ENCODE peak calls at places on chromosome 2, in eight cellular contexts. One of them, this sample, is unnamed.

GRCh38 chr2:238716585-238716984 is 131.3 kb upstream of the TWIST2 start:
- DNase-seq in brain microvascular endothelial cell: no peak
- DNase-seq in astrocyte of the spinal cord: no peak
- DNase-seq in fibroblast of lung: no peak
- DNase-seq in AG08396: no peak
- DNase-seq in HTR-8/SVneo: no peak
- DNase-seq in activated naive CD8-positive, alpha-beta T cell treated with anti-CD3 and anti-CD28 coated beads for 36 hours: no peak
- DNase-seq in GM04504: no peak
- DNase-seq in this sample: no peak

GRCh38 chr2:217903859-217904613 is 98.8 kb downstream of the TNS1 start:
- DNase-seq in brain microvascular endothelial cell: peak
- DNase-seq in astrocyte of the spinal cord: peak
- DNase-seq in fibroblast of lung: peak
- DNase-seq in AG08396: peak
- DNase-seq in HTR-8/SVneo: no peak
- DNase-seq in activated naive CD8-positive, alpha-beta T cell treated with anti-CD3 and anti-CD28 coated beads for 36 hours: no peak
- DNase-seq in GM04504: no peak
- DNase-seq in this sample: no peak

GRCh38 chr2:225196579-225196978 is 154.3 kb upstream of the DOCK10 start:
- DNase-seq in brain microvascular endothelial cell: no peak
- DNase-seq in astrocyte of the spinal cord: peak
- DNase-seq in fibroblast of lung: peak
- DNase-seq in AG08396: no peak
- DNase-seq in HTR-8/SVneo: no peak
- DNase-seq in activated naive CD8-positive, alpha-beta T cell treated with anti-CD3 and anti-CD28 coated beads for 36 hours: no peak
- DNase-seq in GM04504: no peak
- DNase-seq in this sample: no peak

GRCh38 chr2:223459328-223459939 is 142.7 kb downstream of the SCG2 start:
- DNase-seq in brain microvascular endothelial cell: no peak
- DNase-seq in astrocyte of the spinal cord: peak
- DNase-seq in fibroblast of lung: peak
- DNase-seq in AG08396: no peak
- DNase-seq in HTR-8/SVneo: peak
- DNase-seq in activated naive CD8-positive, alpha-beta T cell treated with anti-CD3 and anti-CD28 coated beads for 36 hours: no peak
- DNase-seq in GM04504: no peak
- DNase-seq in this sample: no peak

GRCh38 chr2:159921752-159922404 is 123.9 kb upstream of the CD302 start:
- DNase-seq in brain microvascular endothelial cell: peak
- DNase-seq in astrocyte of the spinal cord: peak
- DNase-seq in fibroblast of lung: peak
- DNase-seq in AG08396: peak
- DNase-seq in HTR-8/SVneo: peak
- DNase-seq in activated naive CD8-positive, alpha-beta T cell treated with anti-CD3 and anti-CD28 coated beads for 36 hours: peak
- DNase-seq in GM04504: no peak
- DNase-seq in this sample: peak

GRCh38 chr2:100161940-100162620 is 19.7 kb upstream of the AFF3 start:
- DNase-seq in brain microvascular endothelial cell: no peak
- DNase-seq in astrocyte of the spinal cord: no peak
- DNase-seq in fibroblast of lung: no peak
- DNase-seq in AG08396: no peak
- DNase-seq in HTR-8/SVneo: no peak
- DNase-seq in activated naive CD8-positive, alpha-beta T cell treated with anti-CD3 and anti-CD28 coated beads for 36 hours: no peak
- DNase-seq in GM04504: no peak
- DNase-seq in this sample: no peak

GRCh38 chr2:236971131-236971850 is 114.4 kb upstream of the COPS8 start:
- DNase-seq in brain microvascular endothelial cell: no peak
- DNase-seq in astrocyte of the spinal cord: no peak
- DNase-seq in fibroblast of lung: no peak
- DNase-seq in AG08396: no peak
- DNase-seq in HTR-8/SVneo: no peak
- DNase-seq in activated naive CD8-positive, alpha-beta T cell treated with anti-CD3 and anti-CD28 coated beads for 36 hours: no peak
- DNase-seq in GM04504: no peak
- DNase-seq in this sample: no peak

GRCh38 chr2:215190588-215190987 is 52.2 kb upstream of the ABCA12 start:
- DNase-seq in brain microvascular endothelial cell: no peak
- DNase-seq in astrocyte of the spinal cord: no peak
- DNase-seq in fibroblast of lung: no peak
- DNase-seq in AG08396: no peak
- DNase-seq in HTR-8/SVneo: no peak
- DNase-seq in activated naive CD8-positive, alpha-beta T cell treated with anti-CD3 and anti-CD28 coated beads for 36 hours: no peak
- DNase-seq in GM04504: no peak
- DNase-seq in this sample: no peak

GRCh38 chr2:8721410-8721809 is 39.6 kb downstream of the ID2 start:
- DNase-seq in brain microvascular endothelial cell: no peak
- DNase-seq in astrocyte of the spinal cord: no peak
- DNase-seq in fibroblast of lung: no peak
- DNase-seq in AG08396: no peak
- DNase-seq in HTR-8/SVneo: no peak
- DNase-seq in activated naive CD8-positive, alpha-beta T cell treated with anti-CD3 and anti-CD28 coated beads for 36 hours: no peak
- DNase-seq in GM04504: no peak
- DNase-seq in this sample: no peak

GRCh38 chr2:50953021-50953420 is 78.9 kb downstream of the NRXN1 start:
- DNase-seq in brain microvascular endothelial cell: no peak
- DNase-seq in astrocyte of the spinal cord: peak
- DNase-seq in fibroblast of lung: peak
- DNase-seq in AG08396: no peak
- DNase-seq in HTR-8/SVneo: peak
- DNase-seq in activated naive CD8-positive, alpha-beta T cell treated with anti-CD3 and anti-CD28 coated beads for 36 hours: no peak
- DNase-seq in GM04504: no peak
- DNase-seq in this sample: no peak

GRCh38 chr2:221001377-221001776 is 570.7 kb downstream of the EPHA4 start:
- DNase-seq in brain microvascular endothelial cell: no peak
- DNase-seq in astrocyte of the spinal cord: no peak
- DNase-seq in fibroblast of lung: no peak
- DNase-seq in AG08396: no peak
- DNase-seq in HTR-8/SVneo: no peak
- DNase-seq in activated naive CD8-positive, alpha-beta T cell treated with anti-CD3 and anti-CD28 coated beads for 36 hours: no peak
- DNase-seq in GM04504: no peak
- DNase-seq in this sample: no peak

GRCh38 chr2:205411558-205411957 is 270.7 kb upstream of the NRP2 start:
- DNase-seq in brain microvascular endothelial cell: no peak
- DNase-seq in astrocyte of the spinal cord: no peak
- DNase-seq in fibroblast of lung: no peak
- DNase-seq in AG08396: no peak
- DNase-seq in HTR-8/SVneo: no peak
- DNase-seq in activated naive CD8-positive, alpha-beta T cell treated with anti-CD3 and anti-CD28 coated beads for 36 hours: no peak
- DNase-seq in GM04504: no peak
- DNase-seq in this sample: no peak

GRCh38 chr2:85503168-85503610 is 35.8 kb upstream of the MAT2A start:
- DNase-seq in brain microvascular endothelial cell: no peak
- DNase-seq in astrocyte of the spinal cord: no peak
- DNase-seq in fibroblast of lung: no peak
- DNase-seq in AG08396: no peak
- DNase-seq in HTR-8/SVneo: no peak
- DNase-seq in activated naive CD8-positive, alpha-beta T cell treated with anti-CD3 and anti-CD28 coated beads for 36 hours: no peak
- DNase-seq in GM04504: no peak
- DNase-seq in this sample: no peak

GRCh38 chr2:150409196-150409595 is 78.3 kb downstream of the RND3 start:
- DNase-seq in brain microvascular endothelial cell: peak
- DNase-seq in astrocyte of the spinal cord: peak
- DNase-seq in fibroblast of lung: no peak
- DNase-seq in AG08396: no peak
- DNase-seq in HTR-8/SVneo: no peak
- DNase-seq in activated naive CD8-positive, alpha-beta T cell treated with anti-CD3 and anti-CD28 coated beads for 36 hours: no peak
- DNase-seq in GM04504: no peak
- DNase-seq in this sample: no peak

GRCh38 chr2:168997113-168997512 is 34.0 kb downstream of the ABCB11 start:
- DNase-seq in brain microvascular endothelial cell: no peak
- DNase-seq in astrocyte of the spinal cord: peak
- DNase-seq in fibroblast of lung: peak
- DNase-seq in AG08396: no peak
- DNase-seq in HTR-8/SVneo: no peak
- DNase-seq in activated naive CD8-positive, alpha-beta T cell treated with anti-CD3 and anti-CD28 coated beads for 36 hours: no peak
- DNase-seq in GM04504: no peak
- DNase-seq in this sample: no peak

GRCh38 chr2:200253631-200254030 is 52.9 kb upstream of the SPATS2L start:
- DNase-seq in brain microvascular endothelial cell: peak
- DNase-seq in astrocyte of the spinal cord: no peak
- DNase-seq in fibroblast of lung: peak
- DNase-seq in AG08396: peak
- DNase-seq in HTR-8/SVneo: no peak
- DNase-seq in activated naive CD8-positive, alpha-beta T cell treated with anti-CD3 and anti-CD28 coated beads for 36 hours: no peak
- DNase-seq in GM04504: no peak
- DNase-seq in this sample: no peak

GRCh38 chr2:170509460-170510193 is 205.5 kb upstream of the SP5 start:
- DNase-seq in brain microvascular endothelial cell: no peak
- DNase-seq in astrocyte of the spinal cord: peak
- DNase-seq in fibroblast of lung: no peak
- DNase-seq in AG08396: no peak
- DNase-seq in HTR-8/SVneo: no peak
- DNase-seq in activated naive CD8-positive, alpha-beta T cell treated with anti-CD3 and anti-CD28 coated beads for 36 hours: no peak
- DNase-seq in GM04504: no peak
- DNase-seq in this sample: no peak

GRCh38 chr2:188199716-188200128 is 92.0 kb upstream of the GULP1 start:
- DNase-seq in brain microvascular endothelial cell: peak
- DNase-seq in astrocyte of the spinal cord: peak
- DNase-seq in fibroblast of lung: peak
- DNase-seq in AG08396: peak
- DNase-seq in HTR-8/SVneo: peak
- DNase-seq in activated naive CD8-positive, alpha-beta T cell treated with anti-CD3 and anti-CD28 coated beads for 36 hours: no peak
- DNase-seq in GM04504: peak
- DNase-seq in this sample: no peak

GRCh38 chr2:22450831-22451230 is 934.1 kb upstream of the KLHL29 start:
- DNase-seq in brain microvascular endothelial cell: no peak
- DNase-seq in astrocyte of the spinal cord: no peak
- DNase-seq in fibroblast of lung: no peak
- DNase-seq in AG08396: no peak
- DNase-seq in HTR-8/SVneo: no peak
- DNase-seq in activated naive CD8-positive, alpha-beta T cell treated with anti-CD3 and anti-CD28 coated beads for 36 hours: no peak
- DNase-seq in GM04504: no peak
- DNase-seq in this sample: no peak

GRCh38 chr2:53852540-53852939 is 7.2 kb downstream of the GPR75 start:
- DNase-seq in brain microvascular endothelial cell: no peak
- DNase-seq in astrocyte of the spinal cord: no peak
- DNase-seq in fibroblast of lung: no peak
- DNase-seq in AG08396: no peak
- DNase-seq in HTR-8/SVneo: no peak
- DNase-seq in activated naive CD8-positive, alpha-beta T cell treated with anti-CD3 and anti-CD28 coated beads for 36 hours: no peak
- DNase-seq in GM04504: no peak
- DNase-seq in this sample: no peak

GRCh38 chr2:240655931-240656886 is 26.5 kb downstream of the AQP12B start:
- DNase-seq in brain microvascular endothelial cell: peak
- DNase-seq in astrocyte of the spinal cord: peak
- DNase-seq in fibroblast of lung: peak
- DNase-seq in AG08396: peak
- DNase-seq in HTR-8/SVneo: no peak
- DNase-seq in activated naive CD8-positive, alpha-beta T cell treated with anti-CD3 and anti-CD28 coated beads for 36 hours: peak
- DNase-seq in GM04504: no peak
- DNase-seq in this sample: no peak

This sample was measured in activated CD8-positive, alpha-beta memory T cell treated with anti-CD3 and anti-CD28 coated beads for 4 hours.